ENCODE peak calls at places on chromosomes 1 and 21, in nine cellular contexts. Z is sigmoid colon; L is fibroblast of lung; E is AG04450; W is neural progenitor cell; S is CD4-positive, alpha-beta memory T cell; J is A549; I is mucosa of descending colon; P is heart left ventricle. B is an unnamed sample.

GRCh38 chr1:147626739-147627138 is 43.6 kb downstream of the ACP6 start:
- DNase-seq in Z (no peak), L (no peak), E (no peak), W (no peak), S (no peak), J (no peak), I (no peak), P (no peak), B (no peak)

GRCh38 chr1:3742439-3743298 is 9.6 kb upstream of the CCDC27 start:
- DNase-seq in Z (no peak), L (no peak), E (no peak), W (no peak), S (no peak), J (no peak), I (no peak), P (no peak), B (no peak)

GRCh38 chr21:24583473-24583872 is 1023.8 kb downstream of the MRPL39 start:
- DNase-seq in Z (no peak), L (no peak), E (no peak), W (no peak), S (no peak), J (no peak), I (no peak), P (no peak), B (no peak)

GRCh38 chr1:236608930-236609726 is 4.8 kb upstream of the HEATR1 start:
- DNase-seq in Z (peak), L (peak), E (no peak), W (peak), S (no peak), J (peak), I (peak), P (peak), B (no peak)

GRCh38 chr1:185244015-185244747 is 72.9 kb downstream of the IVNS1ABP start:
- DNase-seq in Z (no peak), L (peak), E (peak), W (no peak), S (no peak), J (peak), I (no peak), P (no peak), B (peak)

GRCh38 chr1:245690153-245690552 is 535.4 kb downstream of the KIF26B start:
- DNase-seq in Z (no peak), L (no peak), E (no peak), W (no peak), S (no peak), J (no peak), I (no peak), P (no peak), B (no peak)

GRCh38 chr1:113811353-113811887 is 856 bp downstream of the RSBN1 start:
- DNase-seq in Z (no peak), L (peak), E (no peak), W (peak), S (peak), J (peak), I (no peak), P (peak), B (no peak)

GRCh38 chr1:158654570-158654969 is 31.9 kb downstream of the SPTA1 start:
- DNase-seq in Z (peak), L (no peak), E (no peak), W (no peak), S (no peak), J (no peak), I (no peak), P (peak), B (no peak)

GRCh38 chr1:4690951-4691675 is 36.7 kb downstream of the AJAP1 start:
- DNase-seq in Z (no peak), L (no peak), E (no peak), W (no peak), S (no peak), J (no peak), I (no peak), P (no peak), B (no peak)

GRCh38 chr1:84122780-84123382 is 21.2 kb upstream of the PRKACB start:
- DNase-seq in Z (peak), L (peak), E (no peak), W (peak), S (peak), J (peak), I (peak), P (peak), B (peak)

GRCh38 chr1:25958475-25958874 is 39.4 kb downstream of the PAFAH2 start:
- DNase-seq in Z (no peak), L (peak), E (peak), W (no peak), S (no peak), J (no peak), I (no peak), P (no peak), B (peak)

GRCh38 chr1:167166703-167167100 is 54.0 kb upstream of the POU2F1 start:
- DNase-seq in Z (no peak), L (no peak), E (no peak), W (no peak), S (no peak), J (no peak), I (no peak), P (no peak), B (no peak)

GRCh38 chr1:167168424-167168823 is 52.3 kb upstream of the POU2F1 start:
- DNase-seq in Z (no peak), L (no peak), E (no peak), W (no peak), S (no peak), J (no peak), I (no peak), P (no peak), B (no peak)

GRCh38 chr1:167169642-167170041 is 51.0 kb upstream of the POU2F1 start:
- DNase-seq in Z (no peak), L (no peak), E (no peak), W (no peak), S (no peak), J (no peak), I (no peak), P (no peak), B (no peak)

GRCh38 chr1:167165219-167165618 is 55.5 kb upstream of the POU2F1 start:
- DNase-seq in Z (no peak), L (no peak), E (no peak), W (no peak), S (no peak), J (no peak), I (no peak), P (no peak), B (no peak)

DNA sequence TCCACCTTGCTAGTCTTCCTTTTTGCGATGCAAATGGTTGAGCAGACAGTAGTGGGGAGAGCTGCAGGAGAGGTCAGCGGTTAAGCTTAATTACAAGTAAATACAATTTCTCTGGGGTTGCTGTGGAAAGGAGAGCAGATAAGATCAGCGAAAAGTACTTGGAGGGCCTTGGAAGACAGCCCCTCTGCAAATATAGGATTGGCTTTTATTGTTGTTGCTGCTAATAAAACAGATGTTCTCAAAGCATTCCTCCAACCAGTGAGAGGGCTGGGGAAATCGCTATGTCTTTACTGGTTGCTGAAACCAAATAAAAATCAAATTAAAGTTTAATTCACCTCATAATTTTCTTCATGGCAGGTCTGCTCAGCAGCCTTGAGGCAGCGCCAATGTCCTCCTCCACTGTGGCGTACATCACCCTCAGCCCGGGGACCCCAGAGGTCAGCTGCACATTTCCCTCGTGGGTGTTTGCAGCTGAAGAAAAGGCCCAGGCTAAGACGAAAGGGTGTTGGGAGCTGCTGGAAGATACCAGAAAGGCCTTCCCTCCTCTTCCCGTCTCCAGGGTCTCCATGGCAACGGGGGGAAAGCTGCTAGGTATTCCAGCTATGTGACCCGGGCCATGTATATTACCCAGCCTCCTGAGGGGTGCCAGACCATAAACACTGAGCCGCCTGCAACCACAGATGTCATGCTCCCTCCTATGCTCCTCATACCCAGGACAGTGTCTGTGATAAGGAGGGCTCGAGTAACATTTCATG is 54.6 kb upstream of the POU2F1 start:
- DNase-seq in Z (no peak), L (peak), E (no peak), W (peak), S (no peak), J (no peak), I (peak), P (no peak), B (no peak)
- H3K4me3 ChIP-seq in Z (no peak), L (no peak), E (no peak), W (peak), S (no peak), J (no peak), I (no peak), P (no peak), B (no peak)

GRCh38 chr1:89271616-89272015 is 1.0 kb downstream of the GBP5 start:
- DNase-seq in Z (no peak), L (peak), E (no peak), W (no peak), S (no peak), J (no peak), I (no peak), P (no peak), B (no peak)
- H3K4me3 ChIP-seq in Z (no peak), L (no peak), E (no peak), W (no peak), S (peak), J (no peak), I (no peak), P (peak), B (no peak)

DNA sequence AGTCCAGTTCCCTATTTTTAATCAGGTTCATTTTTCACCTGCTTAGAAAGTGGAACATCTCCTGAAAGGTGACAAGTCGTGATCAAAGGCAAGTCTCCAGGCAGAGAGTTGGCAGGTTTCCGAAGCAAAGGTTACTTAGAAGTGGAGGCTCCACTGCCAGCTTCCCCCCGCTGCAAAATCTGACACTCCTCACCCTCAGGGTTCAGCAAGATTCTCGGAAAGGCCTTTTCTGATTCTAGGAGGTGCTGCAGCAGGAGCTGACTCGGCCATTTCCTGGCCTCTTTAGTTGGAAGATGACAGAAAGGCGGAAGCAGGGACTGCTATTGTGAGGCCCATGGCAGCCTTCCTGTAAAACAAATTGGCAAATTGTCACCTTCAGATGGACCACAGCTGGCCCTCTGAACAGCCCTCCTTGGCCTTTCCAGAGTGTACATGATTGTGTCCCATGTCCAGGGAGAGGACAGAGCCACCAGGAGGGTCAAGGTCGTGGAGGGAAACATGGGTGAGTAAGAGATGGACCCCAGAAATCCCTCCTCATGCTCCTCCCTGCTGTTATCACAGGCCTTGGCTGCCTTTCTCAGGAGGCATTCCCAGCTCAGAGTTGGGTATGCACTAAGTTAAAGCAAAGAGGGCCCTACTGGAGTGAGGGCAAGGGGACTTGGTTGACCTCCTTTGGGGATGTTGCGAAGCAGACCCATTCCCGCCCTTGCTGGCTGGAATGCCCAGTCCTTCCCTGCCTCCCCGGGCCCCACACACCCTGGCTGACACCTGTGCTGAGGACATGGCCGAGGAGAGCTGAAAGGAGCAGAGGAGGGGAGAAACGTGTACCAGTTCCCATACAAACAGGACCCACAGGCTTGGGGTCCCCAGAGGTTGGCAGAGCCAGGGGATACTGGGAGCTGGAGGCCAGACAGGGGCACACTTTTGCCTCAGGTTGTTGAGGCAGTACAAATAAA is 115.5 kb upstream of the IRF2BP2 start:
- DNase-seq in Z (peak), L (peak), E (no peak), W (no peak), S (peak), J (no peak), I (peak), P (peak), B (no peak)
- H3K4me3 ChIP-seq in Z (peak), L (no peak), E (peak), W (no peak), S (peak), J (no peak), I (no peak), P (peak), B (peak)

GRCh38 chr1:2526824-2527552 is 592 bp upstream of the PANK4 start:
- DNase-seq in Z (peak), L (peak), E (no peak), W (no peak), S (no peak), J (no peak), I (peak), P (peak), B (no peak)
- H3K4me3 ChIP-seq in Z (peak), L (peak), E (peak), W (peak), S (peak), J (peak), I (no peak), P (peak), B (peak)

B was measured in HFF-Myc.